ENCODE peak calls at places on chromosomes 7 and 10, in five cellular contexts. One of them, this sample, is unnamed.

GRCh38 chr10:63520463-63521388 is 475 bp upstream of the REEP3 start:
- DNase-seq in nephron progenitor cell: peak
- DNase-seq in psoas muscle: peak
- DNase-seq in GM04503: peak
- DNase-seq in NCI-H1105: no peak
- DNase-seq in this sample: no peak

GRCh38 chr10:63227207-63227895 is 94.2 kb downstream of the NRBF2 start:
- DNase-seq in nephron progenitor cell: no peak
- DNase-seq in psoas muscle: no peak
- DNase-seq in GM04503: no peak
- DNase-seq in NCI-H1105: no peak
- DNase-seq in this sample: no peak

GRCh38 chr7:80387634-80388033 is 124.2 kb downstream of the GNAT3 start:
- DNase-seq in nephron progenitor cell: no peak
- DNase-seq in psoas muscle: no peak
- DNase-seq in GM04503: no peak
- DNase-seq in NCI-H1105: no peak
- DNase-seq in this sample: no peak

GRCh38 chr7:12741951-12742575 is 54.6 kb downstream of the ARL4A start:
- DNase-seq in nephron progenitor cell: no peak
- DNase-seq in psoas muscle: no peak
- DNase-seq in GM04503: no peak
- DNase-seq in NCI-H1105: no peak
- DNase-seq in this sample: no peak

GRCh38 chr7:19853261-19853832 is 79.9 kb upstream of the TMEM196 start:
- DNase-seq in nephron progenitor cell: no peak
- DNase-seq in psoas muscle: no peak
- DNase-seq in GM04503: no peak
- DNase-seq in NCI-H1105: no peak
- DNase-seq in this sample: no peak

GRCh38 chr10:5543628-5544027 is 18.9 kb downstream of the CALML3 start:
- DNase-seq in nephron progenitor cell: no peak
- DNase-seq in psoas muscle: no peak
- DNase-seq in GM04503: no peak
- DNase-seq in NCI-H1105: no peak
- DNase-seq in this sample: no peak

GRCh38 chr7:143735962-143736361 is 21.5 kb downstream of the CTAGE6 start:
- DNase-seq in nephron progenitor cell: no peak
- DNase-seq in psoas muscle: no peak
- DNase-seq in GM04503: no peak
- DNase-seq in NCI-H1105: no peak
- DNase-seq in this sample: no peak

GRCh38 chr10:130647341-130647740 is 511.1 kb downstream of the GLRX3 start:
- DNase-seq in nephron progenitor cell: no peak
- DNase-seq in psoas muscle: no peak
- DNase-seq in GM04503: no peak
- DNase-seq in NCI-H1105: no peak
- DNase-seq in this sample: no peak